ENCODE peak calls at places on chromosomes 6 and 20, in five cellular contexts. N, O, E, A and H are unnamed samples.

GRCh38 chr6:34232901-34233300 is 3.8 kb upstream of the HMGA1 start:
- DNase-seq in A (no peak), N (no peak), E (no peak), O (no peak), H (no peak)

GRCh38 chr20:38076548-38076947 is 43.0 kb downstream of the RPRD1B start:
- DNase-seq in A (no peak), N (no peak), O (peak), E (no peak), H (no peak)

GRCh38 chr20:37994512-37994911 is 38.7 kb downstream of the TTI1 start:
- DNase-seq in N (no peak), A (no peak), E (no peak), O (no peak), H (no peak)

GRCh38 chr6:56382416-56382940 is 135.1 kb upstream of the COL21A1 start:
- DNase-seq in N (no peak), O (no peak), A (no peak), E (no peak), H (no peak)

GRCh38 chr20:6029538-6029937 is 24.3 kb downstream of the LRRN4 start:
- DNase-seq in O (no peak), A (no peak), E (no peak), N (no peak), H (no peak)

GRCh38 chr20:8194721-8195120 is 62.7 kb downstream of the PLCB1 start:
- DNase-seq in N (no peak), O (no peak), E (no peak), A (no peak), H (no peak)

GRCh38 chr6:30818426-30818841 is 65.9 kb upstream of the DDR1 start:
- DNase-seq in O (no peak), A (no peak), E (no peak), N (no peak), H (no peak)

GRCh38 chr6:109083657-109084056 is 11.0 kb downstream of the SESN1 start:
- DNase-seq in E (no peak), A (no peak), N (no peak), O (no peak), H (no peak)

GRCh38 chr6:136666041-136666440 is 115.8 kb upstream of the MAP7 start:
- DNase-seq in O (no peak), A (no peak), E (no peak), N (no peak), H (no peak)

GRCh38 chr6:55069132-55069781 is 105.1 kb upstream of the HCRTR2 start:
- DNase-seq in O (no peak), E (peak), A (no peak), N (peak), H (peak)

GRCh38 chr6:168584251-168584650 is 143.3 kb downstream of the SMOC2 start:
- DNase-seq in A (no peak), N (no peak), O (no peak), E (no peak), H (no peak)

GRCh38 chr6:99940582-99940981 is 53.4 kb downstream of the MCHR2 start:
- DNase-seq in N (no peak), O (no peak), E (no peak), A (no peak), H (no peak)

GRCh38 chr20:23086056-23086551 is at the start of gene CD93:
- DNase-seq in N (peak), A (no peak), O (no peak), E (no peak), H (peak)

GRCh38 chr20:44054118-44054517 is 132.9 kb downstream of the JPH2 start:
- DNase-seq in E (no peak), N (no peak), O (no peak), A (no peak), H (no peak)

GRCh38 chr6:89146748-89147715 is 1.2 kb downstream of the PM20D2 start:
- DNase-seq in A (peak), O (peak), N (peak), E (peak), H (peak)